ENCODE peak calls at places on chromosomes 3 and 15, in five cellular contexts. One of them, this sample, is unnamed.

GRCh38 chr15:69732133-69732532 is 279.5 kb downstream of the RPLP1 start:
- DNase-seq in mesenchymal stem cell: no peak
- DNase-seq in neuronal stem cell: no peak
- DNase-seq in trophoblast cell: no peak
- DNase-seq in H1: no peak
- DNase-seq in this sample: no peak

GRCh38 chr15:94229591-94230365 is 1.6 kb upstream of the MCTP2 start:
- DNase-seq in mesenchymal stem cell: peak; percentile 57
- DNase-seq in neuronal stem cell: no peak
- DNase-seq in trophoblast cell: peak; percentile 68
- DNase-seq in H1: no peak
- DNase-seq in this sample: no peak

GRCh38 chr3:112377418-112378071 is 44.6 kb downstream of the CD200 start:
- DNase-seq in mesenchymal stem cell: no peak
- DNase-seq in neuronal stem cell: no peak
- DNase-seq in trophoblast cell: no peak
- DNase-seq in H1: no peak
- DNase-seq in this sample: no peak

GRCh38 chr15:25811481-25811906 is 51.6 kb downstream of the ATP10A start:
- DNase-seq in mesenchymal stem cell: no peak
- DNase-seq in neuronal stem cell: no peak
- DNase-seq in trophoblast cell: no peak
- DNase-seq in H1: no peak
- DNase-seq in this sample: no peak

GRCh38 chr3:153026026-153026425 is 136.0 kb upstream of the RAP2B start:
- DNase-seq in mesenchymal stem cell: peak; percentile 53
- DNase-seq in neuronal stem cell: no peak
- DNase-seq in trophoblast cell: peak; percentile 74
- DNase-seq in H1: no peak
- DNase-seq in this sample: no peak

GRCh38 chr15:58474741-58475323 is 43.0 kb downstream of the LIPC start:
- DNase-seq in mesenchymal stem cell: no peak
- DNase-seq in neuronal stem cell: no peak
- DNase-seq in trophoblast cell: no peak
- DNase-seq in H1: no peak
- DNase-seq in this sample: no peak

GRCh38 chr3:34421762-34422161 is 623.3 kb downstream of the PDCD6IP start:
- DNase-seq in mesenchymal stem cell: no peak
- DNase-seq in neuronal stem cell: no peak
- DNase-seq in trophoblast cell: no peak
- DNase-seq in H1: no peak
- DNase-seq in this sample: no peak

GRCh38 chr3:193030276-193030675 is 112.6 kb upstream of the MB21D2 start:
- DNase-seq in mesenchymal stem cell: no peak
- DNase-seq in neuronal stem cell: no peak
- DNase-seq in trophoblast cell: no peak
- DNase-seq in H1: no peak
- DNase-seq in this sample: no peak

GRCh38 chr3:141368062-141368924 is at the start of gene ZBTB38:
- DNase-seq in mesenchymal stem cell: peak; percentile 97
- DNase-seq in neuronal stem cell: peak; percentile 82
- DNase-seq in trophoblast cell: peak; percentile 96
- DNase-seq in H1: peak; percentile 66
- DNase-seq in this sample: peak; percentile 96

GRCh38 chr15:25724899-25725298 is 138.2 kb downstream of the ATP10A start:
- DNase-seq in mesenchymal stem cell: no peak
- DNase-seq in neuronal stem cell: no peak
- DNase-seq in trophoblast cell: no peak
- DNase-seq in H1: no peak
- DNase-seq in this sample: no peak

GRCh38 chr15:73355866-73356265 is 12.9 kb downstream of the HCN4 start:
- DNase-seq in mesenchymal stem cell: no peak
- DNase-seq in neuronal stem cell: no peak
- DNase-seq in trophoblast cell: no peak
- DNase-seq in H1: no peak
- DNase-seq in this sample: no peak

GRCh38 chr15:99704444-99704838 is 28.8 kb downstream of the LYSMD4 start:
- DNase-seq in mesenchymal stem cell: peak; percentile 91
- DNase-seq in neuronal stem cell: peak; percentile 65
- DNase-seq in trophoblast cell: peak; percentile 98
- DNase-seq in H1: no peak
- DNase-seq in this sample: no peak

GRCh38 chr3:187909871-187910270 is 164.6 kb upstream of the BCL6 start:
- DNase-seq in mesenchymal stem cell: no peak
- DNase-seq in neuronal stem cell: no peak
- DNase-seq in trophoblast cell: no peak
- DNase-seq in H1: no peak
- DNase-seq in this sample: no peak

GRCh38 chr15:60842694-60843093 is 363.8 kb upstream of the ICE2 start:
- DNase-seq in mesenchymal stem cell: no peak
- DNase-seq in neuronal stem cell: no peak
- DNase-seq in trophoblast cell: no peak
- DNase-seq in H1: no peak
- DNase-seq in this sample: no peak

GRCh38 chr15:60844010-60844409 is 365.1 kb upstream of the ICE2 start:
- DNase-seq in mesenchymal stem cell: no peak
- DNase-seq in neuronal stem cell: no peak
- DNase-seq in trophoblast cell: no peak
- DNase-seq in H1: no peak
- DNase-seq in this sample: no peak

GRCh38 chr15:60843482-60843881 is 364.5 kb upstream of the ICE2 start:
- DNase-seq in mesenchymal stem cell: no peak
- DNase-seq in neuronal stem cell: no peak
- DNase-seq in trophoblast cell: no peak
- DNase-seq in H1: no peak
- DNase-seq in this sample: no peak

GRCh38 chr15:60840703-60841411 is 361.9 kb upstream of the ICE2 start:
- DNase-seq in mesenchymal stem cell: no peak
- DNase-seq in neuronal stem cell: no peak
- DNase-seq in trophoblast cell: no peak
- DNase-seq in H1: no peak
- DNase-seq in this sample: no peak

DNA sequence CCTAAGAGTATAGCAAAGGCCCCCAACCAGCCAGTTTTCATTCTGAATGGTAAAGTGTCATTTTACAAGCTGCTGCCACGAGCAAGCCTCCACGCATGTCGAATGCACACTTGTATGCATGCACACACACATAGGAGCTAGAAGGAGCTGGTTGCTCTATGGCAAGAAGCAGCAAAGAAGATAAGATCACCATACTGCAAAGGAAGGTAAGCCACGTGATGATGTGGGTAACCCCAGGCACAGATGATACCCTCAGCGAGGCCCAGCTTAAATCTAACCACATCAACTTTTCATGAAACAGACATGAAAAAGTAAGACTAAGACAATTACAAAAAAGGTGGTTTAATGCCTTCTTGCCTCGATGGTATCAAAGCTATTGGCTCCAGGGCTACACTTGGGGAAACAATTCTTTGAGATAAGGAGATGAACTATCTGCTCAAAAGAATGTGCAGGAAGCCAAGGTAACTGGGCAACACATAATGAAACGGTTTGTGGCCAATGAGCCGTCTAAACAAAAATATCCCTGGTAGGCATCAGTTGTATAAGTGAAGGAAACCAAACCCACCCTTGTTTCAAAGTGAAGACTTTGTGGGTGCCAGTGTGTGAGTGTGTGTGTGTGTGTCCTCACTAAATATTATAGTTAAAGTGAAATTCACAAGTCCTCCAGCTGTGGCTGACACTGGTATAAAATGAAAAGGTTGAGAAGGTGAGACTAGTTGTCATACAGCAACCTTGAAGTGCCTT is 365.7 kb upstream of the ICE2 start:
- DNase-seq in mesenchymal stem cell: no peak
- DNase-seq in neuronal stem cell: no peak
- DNase-seq in trophoblast cell: peak; percentile 12
- DNase-seq in H1: no peak
- DNase-seq in this sample: no peak
- H2BK12ac ChIP-seq in mesenchymal stem cell: no peak overlapping the region
- H2BK12ac ChIP-seq in neuronal stem cell: no peak overlapping the region
- H2BK12ac ChIP-seq in trophoblast cell: no peak overlapping the region
- H2BK12ac ChIP-seq in H1: no peak overlapping the region
- H2BK12ac ChIP-seq in this sample: no peak overlapping the region

GRCh38 chr15:91884604-91885003 is 31.1 kb downstream of the SLCO3A1 start:
- DNase-seq in mesenchymal stem cell: no peak
- DNase-seq in neuronal stem cell: no peak
- DNase-seq in trophoblast cell: no peak
- DNase-seq in H1: no peak
- DNase-seq in this sample: no peak
- H2BK12ac ChIP-seq in mesenchymal stem cell: no peak overlapping the region
- H2BK12ac ChIP-seq in neuronal stem cell: no peak overlapping the region
- H2BK12ac ChIP-seq in trophoblast cell: no peak overlapping the region
- H2BK12ac ChIP-seq in H1: no peak overlapping the region
- H2BK12ac ChIP-seq in this sample: no peak overlapping the region

GRCh38 chr15:29141908-29142747 is 127.5 kb downstream of the NSMCE3 start:
- DNase-seq in mesenchymal stem cell: no peak
- DNase-seq in neuronal stem cell: no peak
- DNase-seq in trophoblast cell: no peak
- DNase-seq in H1: peak; percentile 31
- DNase-seq in this sample: peak; percentile 14

GRCh38 chr15:29139540-29140459 is 129.8 kb downstream of the NSMCE3 start:
- DNase-seq in mesenchymal stem cell: peak; percentile 35
- DNase-seq in neuronal stem cell: peak; percentile 55
- DNase-seq in trophoblast cell: peak; percentile 66
- DNase-seq in H1: peak; percentile 94
- DNase-seq in this sample: peak; percentile 91

GRCh38 chr15:29140475-29141172 is 129.0 kb downstream of the NSMCE3 start:
- DNase-seq in mesenchymal stem cell: no peak
- DNase-seq in neuronal stem cell: no peak
- DNase-seq in trophoblast cell: no peak
- DNase-seq in H1: no peak
- DNase-seq in this sample: peak; percentile 47

GRCh38 chr15:29143293-29143692 is 126.3 kb downstream of the NSMCE3 start:
- DNase-seq in mesenchymal stem cell: no peak
- DNase-seq in neuronal stem cell: no peak
- DNase-seq in trophoblast cell: no peak
- DNase-seq in H1: no peak
- DNase-seq in this sample: no peak

GRCh38 chr15:29141206-29141907 is 128.3 kb downstream of the NSMCE3 start:
- DNase-seq in mesenchymal stem cell: no peak
- DNase-seq in neuronal stem cell: no peak
- DNase-seq in trophoblast cell: no peak
- DNase-seq in H1: peak; percentile 43
- DNase-seq in this sample: peak; percentile 23
- H2BK12ac ChIP-seq in mesenchymal stem cell: no peak overlapping the region
- H2BK12ac ChIP-seq in neuronal stem cell: no peak overlapping the region
- H2BK12ac ChIP-seq in trophoblast cell: no peak overlapping the region
- H2BK12ac ChIP-seq in H1: peak overlapping the region; percentile 96
- H2BK12ac ChIP-seq in this sample: no peak overlapping the region

GRCh38 chr15:40322531-40323238 is 807 bp upstream of the INAFM2 start:
- DNase-seq in mesenchymal stem cell: peak; percentile 63
- DNase-seq in neuronal stem cell: no peak
- DNase-seq in trophoblast cell: no peak
- DNase-seq in H1: peak; percentile 55
- DNase-seq in this sample: no peak

GRCh38 chr15:40320931-40321371 is 2.5 kb upstream of the INAFM2 start:
- DNase-seq in mesenchymal stem cell: peak; percentile 80
- DNase-seq in neuronal stem cell: no peak
- DNase-seq in trophoblast cell: peak; percentile 80
- DNase-seq in H1: no peak
- DNase-seq in this sample: no peak

GRCh38 chr15:40317580-40317979 is 5.9 kb upstream of the INAFM2 start:
- DNase-seq in mesenchymal stem cell: no peak
- DNase-seq in neuronal stem cell: no peak
- DNase-seq in trophoblast cell: no peak
- DNase-seq in H1: no peak
- DNase-seq in this sample: no peak

GRCh38 chr15:40323239-40323952 is at the start of gene INAFM2:
- DNase-seq in mesenchymal stem cell: peak; percentile 96
- DNase-seq in neuronal stem cell: peak; percentile 96
- DNase-seq in trophoblast cell: peak; percentile 81
- DNase-seq in H1: peak; percentile 90
- DNase-seq in this sample: peak; percentile 96

GRCh38 chr15:40320409-40320808 is 3.1 kb upstream of the INAFM2 start:
- DNase-seq in mesenchymal stem cell: no peak
- DNase-seq in neuronal stem cell: no peak
- DNase-seq in trophoblast cell: peak; percentile 66
- DNase-seq in H1: no peak
- DNase-seq in this sample: no peak
- H2BK12ac ChIP-seq in mesenchymal stem cell: no peak overlapping the region
- H2BK12ac ChIP-seq in neuronal stem cell: no peak overlapping the region
- H2BK12ac ChIP-seq in trophoblast cell: no peak overlapping the region
- H2BK12ac ChIP-seq in H1: no peak overlapping the region
- H2BK12ac ChIP-seq in this sample: no peak overlapping the region

GRCh38 chr3:60675424-60675823 is 575.8 kb downstream of the FHIT start:
- DNase-seq in mesenchymal stem cell: no peak
- DNase-seq in neuronal stem cell: no peak
- DNase-seq in trophoblast cell: peak; percentile 53
- DNase-seq in H1: no peak
- DNase-seq in this sample: no peak

GRCh38 chr3:60669636-60670035 is 581.6 kb downstream of the FHIT start:
- DNase-seq in mesenchymal stem cell: no peak
- DNase-seq in neuronal stem cell: peak; percentile 57
- DNase-seq in trophoblast cell: no peak
- DNase-seq in H1: no peak
- DNase-seq in this sample: peak; percentile 74

GRCh38 chr3:60673123-60673522 is 578.1 kb downstream of the FHIT start:
- DNase-seq in mesenchymal stem cell: peak; percentile 75
- DNase-seq in neuronal stem cell: no peak
- DNase-seq in trophoblast cell: peak; percentile 1
- DNase-seq in H1: no peak
- DNase-seq in this sample: no peak

DNA sequence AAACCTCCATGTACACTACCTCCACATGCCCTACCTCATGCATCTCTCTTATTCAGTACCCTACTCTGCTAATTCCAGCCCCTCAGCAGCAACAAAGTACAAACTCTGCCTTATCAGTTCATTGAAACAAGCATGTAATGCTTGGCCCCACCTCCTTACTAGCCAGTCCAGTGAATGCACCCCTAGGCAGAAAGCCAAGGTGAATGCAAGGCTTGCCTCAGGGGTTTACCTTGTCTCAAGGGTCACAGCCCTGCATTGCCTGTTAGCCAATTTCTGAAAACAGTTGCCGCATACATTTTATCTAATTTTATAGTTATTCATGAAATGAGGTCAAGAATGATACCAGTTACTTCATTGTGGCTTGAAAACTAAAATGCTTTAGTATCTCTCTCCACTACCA is 576.4 kb downstream of the FHIT start:
- DNase-seq in mesenchymal stem cell: no peak
- DNase-seq in neuronal stem cell: no peak
- DNase-seq in trophoblast cell: peak; percentile 81
- DNase-seq in H1: no peak
- DNase-seq in this sample: no peak
- H2BK12ac ChIP-seq in mesenchymal stem cell: no peak overlapping the region
- H2BK12ac ChIP-seq in neuronal stem cell: no peak overlapping the region
- H2BK12ac ChIP-seq in trophoblast cell: no peak overlapping the region
- H2BK12ac ChIP-seq in H1: peak overlapping the region; percentile 86
- H2BK12ac ChIP-seq in this sample: no peak overlapping the region

DNA sequence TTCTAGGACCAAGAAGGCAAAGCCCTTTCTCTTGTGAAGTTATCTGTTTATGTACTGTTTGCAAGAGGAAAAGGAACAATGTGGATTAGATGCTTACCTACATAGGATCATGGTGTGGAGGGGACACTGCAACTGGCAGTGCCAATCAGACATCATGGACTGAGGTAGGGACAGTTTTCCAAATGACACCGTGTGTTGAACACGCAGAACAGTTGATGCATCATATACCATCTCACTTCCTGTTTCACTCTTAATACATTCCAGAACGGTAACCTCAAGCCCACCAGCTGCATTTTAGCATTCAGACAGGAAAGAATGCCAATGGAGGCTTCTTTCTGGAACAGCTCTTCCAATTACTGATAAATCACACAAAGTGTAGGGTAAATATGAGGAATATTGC is 397.7 kb upstream of the LMCD1 start:
- DNase-seq in mesenchymal stem cell: no peak
- DNase-seq in neuronal stem cell: no peak
- DNase-seq in trophoblast cell: no peak
- DNase-seq in H1: no peak
- DNase-seq in this sample: no peak
- H2BK12ac ChIP-seq in mesenchymal stem cell: no peak overlapping the region
- H2BK12ac ChIP-seq in neuronal stem cell: no peak overlapping the region
- H2BK12ac ChIP-seq in trophoblast cell: no peak overlapping the region
- H2BK12ac ChIP-seq in H1: no peak overlapping the region
- H2BK12ac ChIP-seq in this sample: no peak overlapping the region